ENCODE peak calls at places on chromosome 11, in ten cellular contexts. Y, F, H, L, B, P, C, A, T and X are unnamed samples. For H3K9me3, the result is how much of the 10 kb centered on the place peaks cover.

GRCh38 chr11:78203184-78203583 is 14.5 kb downstream of the USP35 start:
- DNase-seq in Y (no peak), F (no peak), H (no peak), L (no peak), B (no peak), P (peak), C (peak), A (no peak), T (no peak), X (no peak)

GRCh38 chr11:61369372-61370348 is 7.5 kb downstream of the TMEM138 start:
- DNase-seq in Y (no peak), F (peak), H (no peak), L (peak), B (no peak), P (peak), C (no peak), A (no peak), T (peak), X (no peak)

GRCh38 chr11:40133526-40133925 is 1325.9 kb downstream of the LRRC4C start:
- DNase-seq in Y (no peak), F (no peak), H (no peak), L (no peak), B (no peak), P (no peak), C (no peak), A (no peak), T (no peak), X (no peak)

GRCh38 chr11:66580803-66581202 is 12.1 kb downstream of the CCDC87 start:
- DNase-seq in Y (no peak), F (no peak), H (no peak), L (no peak), B (no peak), P (no peak), C (no peak), A (no peak), T (no peak), X (no peak)

GRCh38 chr11:134445601-134446325 is 33.7 kb upstream of the B3GAT1 start:
- DNase-seq in Y (no peak), F (no peak), H (no peak), L (no peak), B (no peak), P (no peak), C (peak), A (no peak), T (no peak), X (no peak)

GRCh38 chr11:78223320-78223954 is 34.7 kb downstream of the USP35 start:
- DNase-seq in Y (no peak), F (no peak), H (no peak), L (no peak), B (no peak), P (no peak), C (no peak), A (no peak), T (no peak), X (no peak)

GRCh38 chr11:65488273-65489058 is 10.4 kb upstream of the MALAT1 start:
- DNase-seq in Y (no peak), F (peak), H (peak), L (no peak), B (no peak), P (peak), C (peak), A (no peak), T (no peak), X (no peak)

GRCh38 chr11:125289419-125290088 is 125.0 kb downstream of the PKNOX2 start:
- DNase-seq in Y (no peak), F (no peak), H (no peak), L (no peak), B (no peak), P (no peak), C (no peak), A (no peak), T (no peak), X (no peak)

GRCh38 chr11:67302571-67303131 is 679 bp upstream of the SSH3 start:
- DNase-seq in Y (no peak), F (peak), H (peak), L (no peak), B (no peak), P (peak), C (peak), A (peak), T (peak), X (no peak)

DNA sequence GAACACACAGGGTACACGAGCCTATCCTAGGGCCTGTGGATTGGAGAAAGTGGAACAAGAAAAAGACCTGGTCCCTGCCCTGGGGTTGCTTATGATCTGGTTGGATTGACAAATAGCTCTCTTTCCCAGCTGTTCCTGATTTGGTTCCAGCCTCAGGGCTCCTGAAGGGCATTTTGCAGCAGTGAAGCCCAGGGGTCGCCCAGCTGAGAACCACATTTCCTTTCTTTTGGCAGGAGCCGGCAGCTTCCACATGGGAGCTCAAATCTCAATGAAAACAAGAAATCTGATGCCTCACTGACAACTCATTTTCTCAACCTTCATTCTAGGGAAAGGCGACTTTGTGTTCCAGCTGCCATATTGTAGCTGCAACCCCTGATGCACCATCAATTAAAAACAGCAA is 140.6 kb upstream of the CADM1 start:
- DNase-seq in Y (no peak), F (peak), H (no peak), L (peak), B (no peak), P (no peak), C (no peak), A (no peak), T (no peak), X (no peak)
- H3K4me3 ChIP-seq in Y (no peak), F (no peak), H (no peak), L (no peak), B (no peak), P (no peak), C (no peak), A (no peak), T (no peak), X (no peak)

DNA sequence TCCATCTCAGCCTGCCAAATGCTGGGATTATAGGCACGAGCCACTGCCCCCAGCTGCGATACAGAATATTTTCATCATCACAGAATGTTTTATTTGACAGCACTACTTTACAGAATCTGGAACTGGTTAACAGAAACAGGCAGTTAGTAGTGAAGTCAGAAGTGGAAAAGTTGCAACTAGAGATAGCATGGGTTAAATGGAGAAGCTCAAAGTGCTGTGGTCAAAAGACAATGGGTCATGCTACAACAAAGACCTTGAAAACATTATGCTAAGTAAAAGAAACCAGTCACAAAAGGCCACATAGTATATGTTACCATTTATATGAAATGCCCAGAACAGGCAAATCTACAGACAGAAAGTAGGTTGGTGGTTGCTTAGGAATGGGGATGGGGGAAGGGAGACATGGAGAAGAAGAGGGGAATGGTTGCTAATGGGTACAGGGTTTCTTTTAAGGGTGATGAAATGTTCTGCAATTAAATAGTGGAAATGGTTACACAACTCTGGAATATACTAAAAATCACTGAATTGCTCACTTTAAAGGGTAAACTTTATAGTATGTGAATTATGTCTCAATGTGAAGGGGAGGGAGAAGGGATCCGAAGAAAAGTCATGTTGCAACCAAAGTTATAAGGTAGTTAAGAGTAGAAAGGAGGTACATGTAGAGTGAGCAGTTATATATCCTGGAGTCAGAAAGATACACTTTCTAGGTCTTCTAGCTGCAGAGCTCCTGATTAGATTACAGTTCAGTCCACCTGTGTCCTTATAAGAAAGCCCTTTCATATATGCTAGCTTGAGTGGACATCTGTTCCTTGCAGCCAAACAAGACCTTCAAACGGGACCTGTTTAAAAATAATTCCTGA is 46.3 kb upstream of the RAPSN start:
- DNase-seq in Y (no peak), F (peak), H (no peak), L (peak), B (no peak), P (no peak), C (no peak), A (no peak), T (no peak), X (peak)
- H3K9me3 ChIP-seq in Y (under half), F (under half), H (under half), L (under half), B (under half), P (under half), C (under half), A (under half), T (under half), X (under half)

GRCh38 chr11:909406-909805 is 1.2 kb downstream of the CHID1 start:
- DNase-seq in Y (no peak), F (no peak), H (no peak), L (no peak), B (no peak), P (no peak), C (no peak), A (no peak), T (no peak), X (no peak)
- H3K4me3 ChIP-seq in Y (peak), F (peak), H (no peak), L (peak), B (no peak), P (no peak), C (no peak), A (no peak), T (no peak), X (peak)

GRCh38 chr11:74820763-74821162 is 72.1 kb downstream of the RNF169 start:
- DNase-seq in Y (no peak), F (peak), H (no peak), L (peak), B (no peak), P (no peak), C (no peak), A (no peak), T (no peak), X (no peak)
- H3K9me3 ChIP-seq in Y (under half), F (under half), H (under half), L (under half), B (under half), P (under half), C (under half), A (under half), T (under half), X (under half)

GRCh38 chr11:579830-580601 is 3.7 kb downstream of the PHRF1 start:
- DNase-seq in Y (no peak), F (no peak), H (no peak), L (no peak), B (no peak), P (peak), C (no peak), A (no peak), T (no peak), X (no peak)
- H3K4me3 ChIP-seq in Y (no peak), F (no peak), H (no peak), L (no peak), B (no peak), P (no peak), C (no peak), A (no peak), T (no peak), X (no peak)

DNA sequence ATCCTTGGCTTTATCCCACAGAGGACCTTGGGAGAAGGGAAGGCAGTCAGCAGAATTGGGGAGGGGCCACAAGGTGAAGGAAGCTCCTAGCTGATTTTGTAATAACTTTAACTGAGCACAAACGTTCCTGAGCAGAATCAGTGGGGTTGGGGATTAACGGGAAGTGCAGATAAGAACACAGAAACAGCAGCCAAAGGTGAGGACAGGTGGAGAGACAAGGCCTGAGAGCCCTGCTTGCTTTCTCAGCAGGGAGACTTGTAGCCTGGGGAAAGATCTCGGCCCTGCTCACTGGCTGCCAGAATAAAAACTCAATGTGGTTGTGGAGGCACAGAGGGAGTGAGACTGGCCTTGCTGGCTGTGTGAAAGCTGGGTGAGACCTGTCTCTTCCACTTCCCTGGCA is 265.2 kb upstream of the FAT3 start:
- DNase-seq in Y (no peak), F (no peak), H (no peak), L (no peak), B (no peak), P (no peak), C (no peak), A (no peak), T (no peak), X (no peak)
- H3K9me3 ChIP-seq in Y (under half), F (under half), H (under half), L (under half), B (under half), P (under half), C (under half), A (under half), T (under half), X (under half)

GRCh38 chr11:131910491-131911387 is 540.3 kb downstream of the NTM start:
- DNase-seq in Y (no peak), F (peak), H (no peak), L (no peak), B (no peak), P (no peak), C (peak), A (no peak), T (no peak), X (no peak)
- H3K4me3 ChIP-seq in Y (peak), F (peak), H (peak), L (peak), B (peak), P (no peak), C (no peak), A (peak), T (no peak), X (no peak)